ENCODE peak calls at places on chromosomes 11 and 22, in five cellular contexts. Q is lung, J is lower lobe of right lung, L is cardiac muscle cell, D is esophagus muscularis mucosa. G is an unnamed sample.

GRCh38 chr11:16956538-16957153 is 57.6 kb downstream of the PLEKHA7 start:
- DNase-seq in D (no peak), Q (no peak), L (no peak), J (no peak), G (no peak)

GRCh38 chr11:2105536-2105935 is 33.7 kb downstream of the IGF2 start:
- DNase-seq in J (peak; percentile 10), L (no peak), D (no peak), Q (no peak), G (peak; percentile 63)

GRCh38 chr22:38412435-38413084 is 42.4 kb downstream of the KCNJ4 start:
- DNase-seq in Q (peak; percentile 25), L (no peak), D (peak; percentile 57), J (peak; percentile 46), G (peak; percentile 69)

GRCh38 chr11:132493786-132494185 is 1038.5 kb downstream of the OPCML start:
- DNase-seq in Q (no peak), J (no peak), D (peak; percentile 89), L (no peak), G (no peak)

GRCh38 chr11:67504950-67505561 is at the start of gene PITPNM1:
- DNase-seq in J (peak; percentile 83), L (peak; percentile 68), D (no peak), Q (peak; percentile 76), G (peak; percentile 94)

GRCh38 chr22:40610329-40610850 is 26.1 kb downstream of the MRTFA start:
- DNase-seq in J (no peak), L (no peak), Q (no peak), D (no peak), G (no peak)

GRCh38 chr11:94926698-94927237 is 46.6 kb downstream of the CWC15 start:
- DNase-seq in J (peak; percentile 73), L (peak; percentile 23), Q (peak; percentile 59), D (no peak), G (peak; percentile 95)

GRCh38 chr11:134557571-134558257 is 145.7 kb upstream of the B3GAT1 start:
- DNase-seq in D (peak; percentile 53), J (no peak), Q (no peak), L (no peak), G (no peak)

GRCh38 chr11:15213471-15214231 is 98.9 kb downstream of the INSC start:
- DNase-seq in Q (no peak), L (no peak), J (no peak), D (no peak), G (no peak)

GRCh38 chr11:128521697-128522062 is 65.7 kb downstream of the ETS1 start:
- DNase-seq in J (peak; percentile 51), L (no peak), D (no peak), Q (peak; percentile 40), G (peak; percentile 84)

GRCh38 chr11:35029979-35030378 is 109.0 kb upstream of the CD44 start:
- DNase-seq in D (no peak), L (no peak), Q (no peak), J (no peak), G (no peak)

GRCh38 chr11:95939091-95939490 is 15.2 kb upstream of the MTMR2 start:
- DNase-seq in J (no peak), L (no peak), D (no peak), Q (no peak), G (no peak)

GRCh38 chr11:111737877-111738205 is 28.3 kb downstream of the PPP2R1B start:
- DNase-seq in Q (no peak), D (no peak), L (no peak), J (no peak), G (no peak)
- H3K27ac ChIP-seq in Q (peak overlapping the region; percentile 95), D (peak overlapping the region; percentile 94), L (no peak overlapping the region), J (peak overlapping the region; percentile 90), G (peak overlapping the region; percentile 97)

GRCh38 chr22:50684501-50684900 is 11.9 kb downstream of the SHANK3 start:
- DNase-seq in J (no peak), D (no peak), Q (no peak), L (no peak), G (no peak)

GRCh38 chr22:50684986-50685385 is 12.4 kb downstream of the SHANK3 start:
- DNase-seq in L (no peak), J (no peak), Q (no peak), D (no peak), G (no peak)

GRCh38 chr22:50687829-50688228 is 15.2 kb downstream of the SHANK3 start:
- DNase-seq in L (no peak), J (no peak), D (no peak), Q (peak; percentile 14), G (no peak)

GRCh38 chr22:50688448-50688847 is 15.8 kb downstream of the SHANK3 start:
- DNase-seq in L (no peak), Q (no peak), J (no peak), D (no peak), G (no peak)

GRCh38 chr22:50686794-50687193 is 14.2 kb downstream of the SHANK3 start:
- DNase-seq in J (no peak), D (no peak), L (no peak), Q (peak; percentile 22), G (no peak)
- H3K27ac ChIP-seq in J (no peak overlapping the region), D (no peak overlapping the region), L (no peak overlapping the region), Q (no peak overlapping the region), G (no peak overlapping the region)

GRCh38 chr11:119593346-119593745 is 135.7 kb downstream of the NECTIN1 start:
- DNase-seq in Q (no peak), J (no peak), L (no peak), D (no peak), G (no peak)

GRCh38 chr11:119590651-119591308 is 138.2 kb downstream of the NECTIN1 start:
- DNase-seq in Q (no peak), L (no peak), D (no peak), J (no peak), G (no peak)

GRCh38 chr11:119592642-119593041 is 136.4 kb downstream of the NECTIN1 start:
- DNase-seq in D (no peak), Q (no peak), J (no peak), L (no peak), G (no peak)

GRCh38 chr11:119591836-119592310 is 137.1 kb downstream of the NECTIN1 start:
- DNase-seq in Q (no peak), L (no peak), D (no peak), J (no peak), G (no peak)

GRCh38 chr11:119594639-119595249 is 134.3 kb downstream of the NECTIN1 start:
- DNase-seq in L (no peak), Q (no peak), D (no peak), J (no peak), G (no peak)
- H3K27ac ChIP-seq in L (no peak overlapping the region), Q (no peak overlapping the region), D (no peak overlapping the region), J (no peak overlapping the region), G (no peak overlapping the region)

GRCh38 chr22:36151006-36151595 is 9.5 kb downstream of the APOL3 start:
- DNase-seq in D (no peak), Q (no peak), L (no peak), J (no peak), G (no peak)
- H3K27ac ChIP-seq in D (peak overlapping the region; percentile 58), Q (no peak overlapping the region), L (no peak overlapping the region), J (peak overlapping the region; percentile 22), G (no peak overlapping the region)

GRCh38 chr11:64384039-64384737 is 25.2 kb downstream of the RPS6KA4 start:
- DNase-seq in D (no peak), Q (no peak), J (no peak), L (no peak), G (no peak)

GRCh38 chr11:64385953-64386704 is 27.2 kb downstream of the RPS6KA4 start:
- DNase-seq in J (no peak), D (no peak), L (peak; percentile 74), Q (no peak), G (no peak)

GRCh38 chr11:64387916-64388315 is 29.0 kb downstream of the RPS6KA4 start:
- DNase-seq in J (no peak), D (no peak), Q (no peak), L (no peak), G (no peak)

GRCh38 chr11:64383580-64383979 is 24.6 kb downstream of the RPS6KA4 start:
- DNase-seq in J (no peak), L (no peak), D (no peak), Q (no peak), G (no peak)

GRCh38 chr11:64384981-64385952 is 26.3 kb downstream of the RPS6KA4 start:
- DNase-seq in Q (no peak), L (peak; percentile 48), D (no peak), J (no peak), G (no peak)
- H3K27ac ChIP-seq in Q (no peak overlapping the region), L (peak overlapping the region; percentile 90), D (no peak overlapping the region), J (no peak overlapping the region), G (no peak overlapping the region)

GRCh38 chr11:8375932-8376331 is 112.3 kb upstream of the LMO1 start:
- DNase-seq in D (no peak), J (no peak), L (no peak), Q (no peak), G (no peak)
- H3K27ac ChIP-seq in D (no peak overlapping the region), J (no peak overlapping the region), L (no peak overlapping the region), Q (no peak overlapping the region), G (no peak overlapping the region)

GRCh38 chr11:9717040-9717357 is 53.1 kb downstream of the SWAP70 start:
- DNase-seq in D (no peak), Q (no peak), J (no peak), L (no peak), G (no peak)

GRCh38 chr11:9717719-9718118 is 53.8 kb downstream of the SWAP70 start:
- DNase-seq in D (no peak), J (no peak), Q (no peak), L (no peak), G (no peak)

GRCh38 chr11:9719949-9720646 is 56.2 kb downstream of the SWAP70 start:
- DNase-seq in J (no peak), L (no peak), Q (no peak), D (no peak), G (no peak)

GRCh38 chr11:9714540-9714939 is 50.7 kb downstream of the SWAP70 start:
- DNase-seq in J (no peak), Q (no peak), D (no peak), L (no peak), G (no peak)

GRCh38 chr11:9716275-9717039 is 52.6 kb downstream of the SWAP70 start:
- DNase-seq in L (no peak), D (no peak), J (no peak), Q (no peak), G (no peak)
- H3K27ac ChIP-seq in L (no peak overlapping the region), D (no peak overlapping the region), J (peak overlapping the region; percentile 61), Q (peak overlapping the region; percentile 71), G (no peak overlapping the region)

DNA sequence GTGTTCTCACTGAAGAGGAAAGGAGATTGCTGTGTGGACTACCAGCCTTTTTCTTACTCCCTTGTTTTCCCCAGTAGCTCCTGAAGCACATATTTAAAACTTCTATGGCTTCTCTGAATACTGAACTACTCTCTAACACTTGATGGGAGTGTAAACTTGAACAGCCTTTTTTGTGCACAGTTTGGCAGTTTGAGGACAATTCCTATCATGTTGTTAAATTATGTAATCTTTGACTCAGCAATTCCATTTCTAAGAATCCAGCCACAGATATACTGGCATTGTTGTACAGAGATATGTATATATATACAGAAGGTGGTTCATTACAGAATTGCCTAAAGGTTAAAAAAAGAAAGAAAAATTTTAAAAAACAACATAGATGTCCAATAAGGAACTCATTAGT is 47.1 kb upstream of the EED start:
- DNase-seq in L (no peak), J (no peak), D (no peak), Q (no peak), G (no peak)
- H3K27ac ChIP-seq in L (no peak overlapping the region), J (no peak overlapping the region), D (no peak overlapping the region), Q (no peak overlapping the region), G (no peak overlapping the region)

GRCh38 chr11:4695442-4695841 is 2.2 kb downstream of the OR51E2 start:
- DNase-seq in J (no peak), Q (no peak), L (no peak), D (no peak), G (no peak)

GRCh38 chr11:4699697-4700435 is 2.2 kb upstream of the OR51E2 start:
- DNase-seq in Q (no peak), L (no peak), D (no peak), J (no peak), G (no peak)

GRCh38 chr11:4700436-4700820 is 2.8 kb upstream of the OR51E2 start:
- DNase-seq in L (no peak), Q (no peak), D (no peak), J (no peak), G (no peak)

GRCh38 chr11:4697583-4697982 is at the start of gene OR51E2:
- DNase-seq in L (no peak), D (no peak), Q (no peak), J (no peak), G (no peak)
- H3K27ac ChIP-seq in L (no peak within 1 kb of the TSS), D (no peak within 1 kb of the TSS), Q (no peak within 1 kb of the TSS), J (no peak within 1 kb of the TSS), G (no peak within 1 kb of the TSS)

G was measured in kidney.